ENCODE peak calls at places on chromosomes 2 and 18, in five cellular contexts. One of them, this sample, is unnamed.

GRCh38 chr2:207825033-207825957 is 55.6 kb upstream of the FZD5 start:
- DNase-seq in GM12891: no peak
- DNase-seq in K562: no peak
- DNase-seq in H1: no peak
- DNase-seq in HepG2: no peak
- DNase-seq in this sample: no peak

GRCh38 chr2:170848587-170848986 is 31.9 kb downstream of the GAD1 start:
- DNase-seq in GM12891: no peak
- DNase-seq in K562: no peak
- DNase-seq in H1: no peak
- DNase-seq in HepG2: no peak
- DNase-seq in this sample: no peak

GRCh38 chr18:77470836-77471413 is 221.3 kb downstream of the GALR1 start:
- DNase-seq in GM12891: no peak
- DNase-seq in K562: no peak
- DNase-seq in H1: no peak
- DNase-seq in HepG2: no peak
- DNase-seq in this sample: no peak

GRCh38 chr2:218291934-218292699 is at the start of gene TMBIM1:
- DNase-seq in GM12891: peak
- DNase-seq in K562: peak
- DNase-seq in H1: no peak
- DNase-seq in HepG2: peak
- DNase-seq in this sample: peak

GRCh38 chr2:167196461-167197252 is 308.4 kb downstream of the XIRP2 start:
- DNase-seq in GM12891: no peak
- DNase-seq in K562: no peak
- DNase-seq in H1: no peak
- DNase-seq in HepG2: no peak
- DNase-seq in this sample: no peak

GRCh38 chr2:105576440-105577241 is 168.1 kb upstream of the NCK2 start:
- DNase-seq in GM12891: no peak
- DNase-seq in K562: peak
- DNase-seq in H1: no peak
- DNase-seq in HepG2: peak
- DNase-seq in this sample: no peak

GRCh38 chr2:88671786-88672427 is 19.6 kb upstream of the RPIA start:
- DNase-seq in GM12891: no peak
- DNase-seq in K562: peak
- DNase-seq in H1: no peak
- DNase-seq in HepG2: peak
- DNase-seq in this sample: no peak

GRCh38 chr2:194539436-194539835 is 1117.6 kb upstream of the SLC39A10 start:
- DNase-seq in GM12891: no peak
- DNase-seq in K562: no peak
- DNase-seq in H1: peak
- DNase-seq in HepG2: no peak
- DNase-seq in this sample: no peak

GRCh38 chr2:128272586-128273468 is 45.8 kb downstream of the HS6ST1 start:
- DNase-seq in GM12891: no peak
- DNase-seq in K562: no peak
- DNase-seq in H1: no peak
- DNase-seq in HepG2: no peak
- DNase-seq in this sample: no peak

GRCh38 chr18:63648241-63648640 is 4.2 kb upstream of the SERPINB4 start:
- DNase-seq in GM12891: no peak
- DNase-seq in K562: no peak
- DNase-seq in H1: no peak
- DNase-seq in HepG2: no peak
- DNase-seq in this sample: no peak

GRCh38 chr2:207408086-207408794 is 121.5 kb upstream of the CREB1 start:
- DNase-seq in GM12891: no peak
- DNase-seq in K562: no peak
- DNase-seq in H1: no peak
- DNase-seq in HepG2: peak
- DNase-seq in this sample: no peak

GRCh38 chr18:9321709-9322108 is 12.9 kb upstream of the TWSG1 start:
- DNase-seq in GM12891: no peak
- DNase-seq in K562: no peak
- DNase-seq in H1: no peak
- DNase-seq in HepG2: no peak
- DNase-seq in this sample: no peak

GRCh38 chr18:9321017-9321452 is 13.5 kb upstream of the TWSG1 start:
- DNase-seq in GM12891: no peak
- DNase-seq in K562: peak
- DNase-seq in H1: no peak
- DNase-seq in HepG2: no peak
- DNase-seq in this sample: no peak

GRCh38 chr18:9323750-9324445 is 10.7 kb upstream of the TWSG1 start:
- DNase-seq in GM12891: no peak
- DNase-seq in K562: no peak
- DNase-seq in H1: no peak
- DNase-seq in HepG2: no peak
- DNase-seq in this sample: no peak

GRCh38 chr18:9322730-9323129 is 11.8 kb upstream of the TWSG1 start:
- DNase-seq in GM12891: no peak
- DNase-seq in K562: no peak
- DNase-seq in H1: no peak
- DNase-seq in HepG2: no peak
- DNase-seq in this sample: no peak

DNA sequence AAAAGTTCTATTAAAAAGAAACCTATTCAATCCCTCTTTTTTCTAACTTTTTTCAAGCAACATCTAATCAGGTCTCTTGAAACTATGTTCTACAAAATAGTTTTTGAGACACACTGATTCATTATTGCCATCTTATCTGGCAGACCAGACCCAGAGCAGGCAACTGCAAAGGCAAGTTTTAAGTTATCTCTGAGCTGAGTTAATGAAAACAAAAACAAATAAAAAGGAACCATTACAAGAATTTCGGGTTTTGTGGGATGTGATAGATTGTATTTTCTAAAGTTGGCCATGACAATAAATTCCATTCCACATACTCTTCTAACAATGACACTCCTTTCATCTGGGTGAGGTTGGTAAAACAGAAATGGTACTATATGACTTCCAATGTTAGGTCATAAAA is 15.2 kb upstream of the TWSG1 start:
- DNase-seq in GM12891: no peak
- DNase-seq in K562: no peak
- DNase-seq in H1: no peak
- DNase-seq in HepG2: no peak
- DNase-seq in this sample: no peak
- TF ChIP-seq POLR2A in GM12891: no peak
- TF ChIP-seq POLR2A in K562: no peak
- TF ChIP-seq POLR2A in H1: no peak
- TF ChIP-seq POLR2A in HepG2: no peak
- TF ChIP-seq POLR2A in this sample: no peak

GRCh38 chr2:196925768-196926561 is 542 bp downstream of the PGAP1 start:
- DNase-seq in GM12891: no peak
- DNase-seq in K562: peak
- DNase-seq in H1: no peak
- DNase-seq in HepG2: peak
- DNase-seq in this sample: no peak
- TF ChIP-seq TAF1 in GM12891: no peak
- TF ChIP-seq TAF1 in K562: no peak
- TF ChIP-seq TAF1 in H1: no peak
- TF ChIP-seq TAF1 in HepG2: no peak
- TF ChIP-seq TAF1 in this sample: no peak

GRCh38 chr2:9556121-9556869 is 665 bp upstream of the ADAM17 start:
- DNase-seq in GM12891: no peak
- DNase-seq in K562: peak
- DNase-seq in H1: no peak
- DNase-seq in HepG2: no peak
- DNase-seq in this sample: no peak

GRCh38 chr2:9558948-9559381 is 3.3 kb upstream of the ADAM17 start:
- DNase-seq in GM12891: no peak
- DNase-seq in K562: no peak
- DNase-seq in H1: no peak
- DNase-seq in HepG2: no peak
- DNase-seq in this sample: no peak

GRCh38 chr2:9552491-9553178 is 3.0 kb downstream of the ADAM17 start:
- DNase-seq in GM12891: no peak
- DNase-seq in K562: peak
- DNase-seq in H1: no peak
- DNase-seq in HepG2: no peak
- DNase-seq in this sample: no peak

GRCh38 chr2:9555338-9556120 is at the start of gene ADAM17:
- DNase-seq in GM12891: peak
- DNase-seq in K562: peak
- DNase-seq in H1: peak
- DNase-seq in HepG2: peak
- DNase-seq in this sample: peak

GRCh38 chr2:9554841-9555337 is 741 bp downstream of the ADAM17 start:
- DNase-seq in GM12891: no peak
- DNase-seq in K562: peak
- DNase-seq in H1: no peak
- DNase-seq in HepG2: peak
- DNase-seq in this sample: no peak
- TF ChIP-seq POLR2A in GM12891: no peak
- TF ChIP-seq POLR2A in K562: no peak
- TF ChIP-seq POLR2A in H1: no peak
- TF ChIP-seq POLR2A in HepG2: no peak
- TF ChIP-seq POLR2A in this sample: no peak

GRCh38 chr2:10041711-10042110 is 1.6 kb upstream of the KLF11 start:
- DNase-seq in GM12891: no peak
- DNase-seq in K562: no peak
- DNase-seq in H1: no peak
- DNase-seq in HepG2: no peak
- DNase-seq in this sample: no peak

GRCh38 chr2:10038123-10038522 is 5.2 kb upstream of the KLF11 start:
- DNase-seq in GM12891: no peak
- DNase-seq in K562: no peak
- DNase-seq in H1: no peak
- DNase-seq in HepG2: no peak
- DNase-seq in this sample: no peak

GRCh38 chr2:10039658-10040410 is 3.5 kb upstream of the KLF11 start:
- DNase-seq in GM12891: no peak
- DNase-seq in K562: no peak
- DNase-seq in H1: no peak
- DNase-seq in HepG2: no peak
- DNase-seq in this sample: no peak

GRCh38 chr2:10036095-10036879 is 7.1 kb upstream of the KLF11 start:
- DNase-seq in GM12891: no peak
- DNase-seq in K562: no peak
- DNase-seq in H1: no peak
- DNase-seq in HepG2: no peak
- DNase-seq in this sample: no peak

GRCh38 chr2:10038716-10039115 is 4.6 kb upstream of the KLF11 start:
- DNase-seq in GM12891: no peak
- DNase-seq in K562: no peak
- DNase-seq in H1: no peak
- DNase-seq in HepG2: no peak
- DNase-seq in this sample: no peak
- TF ChIP-seq TAF1 in GM12891: no peak
- TF ChIP-seq TAF1 in K562: no peak
- TF ChIP-seq TAF1 in H1: no peak
- TF ChIP-seq TAF1 in HepG2: no peak
- TF ChIP-seq TAF1 in this sample: no peak

GRCh38 chr2:174490032-174490431 is 3.2 kb upstream of the GPR155 start:
- DNase-seq in GM12891: no peak
- DNase-seq in K562: no peak
- DNase-seq in H1: no peak
- DNase-seq in HepG2: no peak
- DNase-seq in this sample: no peak

GRCh38 chr2:174487536-174488162 is 820 bp upstream of the GPR155 start:
- DNase-seq in GM12891: no peak
- DNase-seq in K562: no peak
- DNase-seq in H1: no peak
- DNase-seq in HepG2: no peak
- DNase-seq in this sample: no peak

GRCh38 chr2:174484573-174484972 is 2.3 kb downstream of the GPR155 start:
- DNase-seq in GM12891: no peak
- DNase-seq in K562: no peak
- DNase-seq in H1: no peak
- DNase-seq in HepG2: no peak
- DNase-seq in this sample: no peak

GRCh38 chr2:174485763-174486613 is 841 bp downstream of the GPR155 start:
- DNase-seq in GM12891: no peak
- DNase-seq in K562: peak
- DNase-seq in H1: no peak
- DNase-seq in HepG2: no peak
- DNase-seq in this sample: no peak

DNA sequence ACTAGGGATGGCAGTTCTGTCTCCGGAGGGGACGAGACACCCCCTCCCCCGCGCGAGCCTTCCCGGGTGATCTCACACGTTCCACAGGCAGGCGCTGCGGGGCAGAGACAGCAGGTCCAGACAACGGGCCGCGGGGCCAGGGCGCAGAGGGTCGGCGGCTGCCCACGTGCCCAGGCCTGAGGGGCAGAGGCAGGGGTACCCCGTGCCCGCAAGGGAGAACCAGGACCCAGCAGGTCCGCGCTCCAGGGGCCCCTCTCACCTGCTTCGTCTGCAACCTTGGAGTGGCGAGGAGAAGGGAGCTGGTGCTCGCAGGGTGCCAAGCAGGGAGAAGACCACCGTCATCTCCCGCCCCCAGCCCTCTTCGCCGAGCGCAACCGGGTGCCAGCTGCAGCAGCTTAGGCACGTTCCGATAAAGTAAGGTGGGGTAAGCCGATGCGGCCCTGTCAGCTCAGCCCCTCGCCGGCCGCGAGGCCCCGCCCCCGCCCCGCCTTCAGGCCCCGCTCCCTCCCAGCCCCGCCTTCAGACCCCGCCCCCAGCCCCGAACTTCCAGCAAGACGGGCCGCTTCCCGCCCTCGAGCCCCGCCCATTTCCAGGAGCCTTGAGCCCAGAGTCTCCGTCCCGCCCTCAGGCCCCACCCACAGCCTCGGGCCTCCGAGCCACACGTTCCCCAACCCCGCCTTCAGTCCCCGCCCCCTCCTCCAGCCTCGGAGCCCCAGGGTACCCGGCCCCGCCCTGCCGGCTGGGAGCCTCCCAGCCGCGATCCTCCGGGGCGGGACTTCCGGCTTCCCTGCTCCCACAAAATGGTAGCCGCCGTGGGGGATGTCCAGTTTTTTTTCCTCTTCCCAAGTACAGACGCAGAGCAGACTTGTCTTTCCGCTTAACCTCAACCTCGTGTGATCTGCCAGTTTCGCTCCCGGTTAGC is at the start of gene GPR155:
- DNase-seq in GM12891: peak
- DNase-seq in K562: peak
- DNase-seq in H1: peak
- DNase-seq in HepG2: peak
- DNase-seq in this sample: peak
- TF ChIP-seq POLR2A in GM12891: peak
- TF ChIP-seq POLR2A in K562: peak
- TF ChIP-seq POLR2A in H1: peak
- TF ChIP-seq POLR2A in HepG2: no peak
- TF ChIP-seq POLR2A in this sample: peak

DNA sequence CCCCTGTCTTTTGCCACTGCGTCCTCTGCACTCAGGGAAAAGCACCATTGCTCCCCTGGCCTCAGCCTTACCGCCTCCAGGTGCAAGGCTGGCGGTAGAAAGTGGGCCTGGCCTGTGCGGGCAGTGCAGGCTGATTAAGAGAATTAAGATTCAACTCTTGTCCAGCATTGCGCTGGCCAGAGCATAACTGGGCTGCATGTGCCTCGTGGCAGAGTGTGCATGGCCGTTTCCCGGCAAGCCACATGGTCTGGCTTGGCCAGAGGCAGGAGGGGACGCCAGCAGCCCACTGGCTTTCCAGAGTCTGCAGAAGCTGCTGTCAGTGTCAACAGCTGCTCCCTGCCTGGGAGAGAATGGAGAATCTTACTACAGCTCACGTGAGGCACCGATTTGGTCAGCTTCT is 12.3 kb downstream of the NTSR2 start:
- DNase-seq in GM12891: no peak
- DNase-seq in K562: no peak
- DNase-seq in H1: no peak
- DNase-seq in HepG2: no peak
- DNase-seq in this sample: no peak
- TF ChIP-seq TAF1 in GM12891: no peak
- TF ChIP-seq TAF1 in K562: no peak
- TF ChIP-seq TAF1 in H1: no peak
- TF ChIP-seq TAF1 in HepG2: no peak
- TF ChIP-seq TAF1 in this sample: no peak